ENCODE peak calls at places on chromosomes 2 and 18, in five cellular contexts. C, A, I, U and X are unnamed samples.

GRCh38 chr2:235668782-235669181 is 174.9 kb downstream of the AGAP1 start:
- DNase-seq in C (no peak), A (no peak), I (no peak), U (no peak), X (no peak)

GRCh38 chr2:183868153-183868552 is 730.2 kb upstream of the ZNF804A start:
- DNase-seq in C (no peak), A (peak; percentile 68), I (no peak), U (no peak), X (peak; percentile 4)

GRCh38 chr2:190150413-190150812 is 87.9 kb upstream of the MSTN start:
- DNase-seq in C (no peak), A (no peak), I (no peak), U (no peak), X (no peak)

GRCh38 chr2:86675104-86675503 is 45.0 kb upstream of the RMND5A start:
- DNase-seq in C (no peak), A (no peak), I (no peak), U (no peak), X (no peak)

GRCh38 chr2:191869178-191869577 is 22.3 kb upstream of the CAVIN2 start:
- DNase-seq in C (peak; percentile 5), A (peak; percentile 54), I (no peak), U (peak; percentile 75), X (peak; percentile 84)

GRCh38 chr2:128303911-128304310 is 14.8 kb downstream of the HS6ST1 start:
- DNase-seq in C (peak; percentile 32), A (no peak), I (no peak), U (no peak), X (no peak)

GRCh38 chr2:240732911-240733622 is 41.4 kb downstream of the AQP12A start:
- DNase-seq in C (no peak), A (no peak), I (no peak), U (no peak), X (no peak)

GRCh38 chr2:128325665-128326181 is 7.1 kb upstream of the HS6ST1 start:
- DNase-seq in C (peak; percentile 83), A (no peak), I (no peak), U (no peak), X (no peak)

GRCh38 chr18:55275042-55275897 is 312.7 kb downstream of the TCF4 start:
- DNase-seq in C (no peak), A (peak; percentile 66), I (peak; percentile 69), U (peak; percentile 23), X (peak; percentile 66)

GRCh38 chr2:102391530-102391929 is 31.4 kb upstream of the IL18RAP start:
- DNase-seq in C (no peak), A (no peak), I (no peak), U (no peak), X (no peak)

GRCh38 chr18:3466872-3467271 is 16.9 kb downstream of the TGIF1 start:
- DNase-seq in C (no peak), A (no peak), I (peak; percentile 11), U (no peak), X (no peak)

GRCh38 chr18:9287037-9287436 is 47.5 kb upstream of the TWSG1 start:
- DNase-seq in C (no peak), A (no peak), I (no peak), U (no peak), X (no peak)

GRCh38 chr2:169036717-169037450 is 5.8 kb upstream of the ABCB11 start:
- DNase-seq in C (no peak), A (no peak), I (no peak), U (no peak), X (no peak)
- TF ChIP-seq CTCF in C (no peak), A (no peak), I (no peak), U (no peak), X (no peak)

GRCh38 chr2:174595415-174595814 is 2.2 kb downstream of the WIPF1 start:
- DNase-seq in C (no peak), A (no peak), I (no peak), U (no peak), X (no peak)

GRCh38 chr2:174597347-174598047 is at the start of gene WIPF1:
- DNase-seq in C (no peak), A (peak; percentile 69), I (peak; percentile 86), U (no peak), X (peak; percentile 86)

GRCh38 chr2:174595904-174596397 is 1.7 kb downstream of the WIPF1 start:
- DNase-seq in C (no peak), A (no peak), I (no peak), U (no peak), X (peak; percentile 63)

GRCh38 chr2:174599310-174599941 is 1.8 kb upstream of the WIPF1 start:
- DNase-seq in C (no peak), A (no peak), I (no peak), U (no peak), X (no peak)

GRCh38 chr2:174596994-174597346 is 634 bp downstream of the WIPF1 start:
- DNase-seq in C (no peak), A (no peak), I (no peak), U (no peak), X (peak; percentile 18)
- H3K4me3 ChIP-seq in C (no peak overlapping the region), A (no peak overlapping the region), I (peak overlapping the region; percentile 7), U (no peak overlapping the region), X (no peak overlapping the region)

GRCh38 chr2:217332866-217333265 is 473.0 kb upstream of the TNP1 start:
- DNase-seq in C (no peak), A (no peak), I (no peak), U (no peak), X (no peak)

GRCh38 chr2:217331577-217332139 is 471.8 kb upstream of the TNP1 start:
- DNase-seq in C (no peak), A (peak; percentile 37), I (peak; percentile 85), U (peak; percentile 86), X (peak; percentile 87)

GRCh38 chr2:217329023-217329431 is 469.2 kb upstream of the TNP1 start:
- DNase-seq in C (no peak), A (no peak), I (peak; percentile 57), U (no peak), X (no peak)

GRCh38 chr2:217332392-217332791 is 472.5 kb upstream of the TNP1 start:
- DNase-seq in C (no peak), A (no peak), I (no peak), U (no peak), X (no peak)

GRCh38 chr2:217330647-217331046 is 470.8 kb upstream of the TNP1 start:
- DNase-seq in C (no peak), A (no peak), I (no peak), U (peak; percentile 28), X (no peak)
- TF ChIP-seq CTCF in C (no peak), A (no peak), I (no peak), U (no peak), X (no peak)

DNA sequence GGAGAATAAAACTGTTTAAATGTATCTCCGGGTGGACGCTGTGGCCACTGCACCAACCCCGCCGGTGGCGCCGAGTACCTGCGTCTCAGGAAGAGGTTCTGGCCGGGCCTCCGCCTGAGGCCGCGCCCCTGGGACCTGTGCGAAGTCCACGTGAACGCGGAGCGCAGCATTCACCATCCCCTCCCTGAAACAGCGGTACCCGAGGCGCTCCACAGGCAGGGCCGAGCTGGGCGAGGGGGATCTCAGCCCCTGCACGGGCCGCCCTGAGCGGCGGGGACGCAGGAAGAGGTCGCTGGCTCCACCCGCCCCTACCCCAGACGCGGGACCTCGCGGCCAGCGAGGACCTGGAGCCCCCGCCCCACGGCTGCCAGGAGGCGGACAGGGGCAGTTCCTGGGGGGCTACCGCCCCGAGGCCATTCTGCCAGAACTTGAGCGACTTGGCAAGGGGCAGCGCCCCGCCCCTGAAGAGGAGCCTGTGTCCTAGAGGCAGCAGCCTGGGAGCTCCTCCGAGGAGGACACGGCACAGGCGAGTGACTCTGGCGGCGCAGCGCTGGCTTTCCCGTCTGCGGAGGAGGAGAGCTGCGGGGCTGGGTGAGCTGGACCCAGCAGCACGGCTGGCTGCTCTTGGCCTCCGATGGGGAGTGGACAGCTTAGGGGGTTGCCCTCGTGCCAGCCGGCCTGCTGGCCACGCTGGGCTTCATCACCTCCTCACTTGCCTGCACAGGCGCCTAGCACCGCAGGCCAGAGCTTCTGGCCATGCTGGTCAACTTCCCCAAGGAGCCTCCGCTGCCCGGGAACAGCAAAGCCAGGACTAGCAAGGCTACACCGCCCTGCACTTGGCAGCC is 9.7 kb upstream of the TEKT4 start:
- DNase-seq in C (peak; percentile 67), A (no peak), I (no peak), U (no peak), X (no peak)
- H3K4me3 ChIP-seq in C (peak overlapping the region; percentile 14), A (no peak overlapping the region), I (no peak overlapping the region), U (peak overlapping the region; percentile 43), X (no peak overlapping the region)

DNA sequence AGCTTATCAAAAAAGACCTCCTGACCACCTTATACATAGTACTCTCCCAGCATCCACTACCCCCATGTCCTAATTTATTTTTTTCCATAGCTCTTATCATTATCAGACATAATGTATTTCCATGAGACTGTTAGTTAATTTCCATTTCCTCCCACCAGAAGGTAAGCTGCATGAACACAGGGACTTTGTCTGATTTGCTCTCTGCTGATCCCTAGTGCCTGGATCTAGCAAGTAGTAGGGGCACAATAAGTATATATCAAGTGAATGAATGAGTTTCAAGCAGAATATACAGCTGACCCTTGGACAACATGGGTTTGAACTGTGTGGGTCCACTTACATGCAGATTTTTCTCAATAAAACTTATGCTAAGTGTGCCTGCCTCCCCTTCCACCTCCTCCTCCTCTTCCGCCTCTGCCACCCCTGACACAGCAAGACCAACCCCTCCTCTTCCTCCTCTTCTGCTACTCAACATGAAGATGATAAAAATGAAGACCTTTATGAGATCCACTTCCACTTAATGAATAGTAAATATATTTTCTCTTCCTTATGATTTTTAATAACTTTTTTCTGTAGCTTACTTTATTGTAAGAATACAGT is 53.8 kb downstream of the CTAGE1 start:
- DNase-seq in C (no peak), A (no peak), I (peak; percentile 51), U (no peak), X (peak; percentile 72)
- TF ChIP-seq CTCF in C (no peak), A (peak; percentile 52), I (peak; percentile 37), U (no peak), X (peak; percentile 62)

GRCh38 chr18:62523255-62523588 is 397 bp downstream of the ZCCHC2 start:
- DNase-seq in C (no peak), A (no peak), I (no peak), U (no peak), X (no peak)

GRCh38 chr18:62522178-62522509 is 681 bp upstream of the ZCCHC2 start:
- DNase-seq in C (no peak), A (no peak), I (no peak), U (no peak), X (no peak)

GRCh38 chr18:62522510-62523254 is at the start of gene ZCCHC2:
- DNase-seq in C (peak; percentile 99), A (peak; percentile 95), I (peak; percentile 96), U (peak; percentile 96), X (peak; percentile 98)

GRCh38 chr18:62521082-62521481 is 1.7 kb upstream of the ZCCHC2 start:
- DNase-seq in C (no peak), A (no peak), I (no peak), U (no peak), X (no peak)

DNA sequence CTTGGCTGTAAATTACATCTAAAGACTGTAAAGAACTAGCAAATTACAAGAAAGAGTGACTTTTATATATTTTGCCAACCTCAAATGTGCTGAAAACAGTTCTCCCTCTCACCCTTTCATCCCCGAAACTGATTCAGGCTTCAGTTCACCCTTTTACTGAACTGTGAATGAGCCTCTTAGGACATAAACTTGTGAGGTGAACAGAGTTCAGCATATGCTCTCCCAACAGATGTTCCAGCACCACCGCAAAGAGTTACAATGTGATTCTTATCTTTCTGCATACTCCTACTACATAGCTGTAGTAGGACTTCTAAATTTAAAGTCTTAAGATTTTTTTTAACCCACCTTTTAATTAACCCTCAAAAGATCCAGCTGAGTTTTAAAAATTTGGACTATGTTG is 1.2 kb upstream of the ZCCHC2 start:
- DNase-seq in C (no peak), A (no peak), I (no peak), U (no peak), X (peak; percentile 62)
- H3K4me3 ChIP-seq in C (peak overlapping the region; percentile 98), A (no peak overlapping the region), I (peak overlapping the region; percentile 36), U (peak overlapping the region; percentile 92), X (peak overlapping the region; percentile 86)